ENCODE peak calls at places on chromosomes 12 and 14, in eight cellular contexts. G is fibroblast of lung, I is stomach, O is PC-9, A is endothelial cell of umbilical vein, N is body of pancreas, T is uterus, D is RWPE1. X is an unnamed sample.

GRCh38 chr14:95011449-95012020 is 145.8 kb downstream of the DICER1 start:
- DNase-seq in N (no peak), T (no peak), D (no peak), A (no peak), G (no peak), O (no peak), I (no peak), X (no peak)

GRCh38 chr14:98069712-98070133 is 1202.3 kb downstream of the BCL11B start:
- DNase-seq in G (no peak), I (no peak), T (no peak), O (peak; percentile 45), A (no peak), D (peak; percentile 87), N (peak; percentile 14), X (peak; percentile 41)

GRCh38 chr14:96949594-96949993 is 152.4 kb downstream of the VRK1 start:
- DNase-seq in I (no peak), G (no peak), D (no peak), N (no peak), O (no peak), T (no peak), A (no peak), X (no peak)

GRCh38 chr14:21307641-21308040 is 27.8 kb downstream of the RPGRIP1 start:
- DNase-seq in I (no peak), O (no peak), G (no peak), N (no peak), A (no peak), T (no peak), D (no peak), X (no peak)

GRCh38 chr14:63179383-63179782 is 24.9 kb upstream of the RHOJ start:
- DNase-seq in N (no peak), G (no peak), D (no peak), I (no peak), A (peak; percentile 61), O (no peak), T (no peak), X (no peak)

GRCh38 chr12:116381744-116382455 is 104.4 kb upstream of the MED13L start:
- DNase-seq in D (peak; percentile 81), N (no peak), A (peak; percentile 89), G (peak; percentile 93), O (peak; percentile 77), I (no peak), T (no peak), X (peak; percentile 55)

GRCh38 chr14:44847910-44848309 is 113.8 kb downstream of the KLHL28 start:
- DNase-seq in I (no peak), O (no peak), N (no peak), T (no peak), D (no peak), A (no peak), G (no peak), X (no peak)

GRCh38 chr14:42140001-42140400 is 533.3 kb downstream of the LRFN5 start:
- DNase-seq in O (no peak), I (no peak), G (peak; percentile 8), N (no peak), A (no peak), D (no peak), T (no peak), X (no peak)

GRCh38 chr14:50335989-50336391 is 23.9 kb downstream of the DMAC2L start:
- DNase-seq in N (no peak), A (peak; percentile 79), T (peak; percentile 32), O (no peak), D (no peak), I (no peak), G (peak; percentile 40), X (no peak)

GRCh38 chr12:19694627-19695026 is 255.3 kb downstream of the AEBP2 start:
- DNase-seq in N (no peak), D (no peak), I (no peak), G (peak; percentile 55), T (no peak), O (no peak), A (no peak), X (no peak)

GRCh38 chr12:112342587-112342986 is 39.6 kb downstream of the HECTD4 start:
- DNase-seq in I (no peak), D (no peak), O (no peak), T (no peak), A (no peak), G (no peak), N (no peak), X (no peak)

GRCh38 chr12:52029686-52030085 is 21.6 kb upstream of the NR4A1 start:
- DNase-seq in O (peak; percentile 83), I (peak; percentile 37), G (no peak), T (no peak), A (no peak), N (no peak), D (no peak), X (no peak)

GRCh38 chr12:92468358-92469020 is 234.3 kb upstream of the PLEKHG7 start:
- DNase-seq in D (no peak), I (no peak), N (no peak), O (no peak), T (no peak), A (no peak), G (no peak), X (no peak)

GRCh38 chr12:46492471-46493351 is 120.1 kb upstream of the SLC38A2 start:
- DNase-seq in I (no peak), N (peak; percentile 26), T (no peak), A (peak; percentile 93), D (peak; percentile 70), O (peak; percentile 88), G (peak; percentile 92), X (no peak)

GRCh38 chr12:69027411-69027811 is 94.4 kb upstream of the CPM start:
- DNase-seq in O (peak; percentile 57), A (peak; percentile 52), D (no peak), G (peak; percentile 9), I (no peak), N (no peak), T (no peak), X (no peak)

GRCh38 chr12:13203028-13203922 is 6.7 kb downstream of the EMP1 start:
- DNase-seq in N (no peak), T (peak; percentile 79), G (no peak), D (no peak), O (no peak), I (no peak), A (peak; percentile 46), X (no peak)
- TF ChIP-seq CTCF in N (no peak), T (peak; percentile 40), G (peak; percentile 6), D (no peak), O (no peak), I (no peak), A (peak; percentile 28), X (no peak)

DNA sequence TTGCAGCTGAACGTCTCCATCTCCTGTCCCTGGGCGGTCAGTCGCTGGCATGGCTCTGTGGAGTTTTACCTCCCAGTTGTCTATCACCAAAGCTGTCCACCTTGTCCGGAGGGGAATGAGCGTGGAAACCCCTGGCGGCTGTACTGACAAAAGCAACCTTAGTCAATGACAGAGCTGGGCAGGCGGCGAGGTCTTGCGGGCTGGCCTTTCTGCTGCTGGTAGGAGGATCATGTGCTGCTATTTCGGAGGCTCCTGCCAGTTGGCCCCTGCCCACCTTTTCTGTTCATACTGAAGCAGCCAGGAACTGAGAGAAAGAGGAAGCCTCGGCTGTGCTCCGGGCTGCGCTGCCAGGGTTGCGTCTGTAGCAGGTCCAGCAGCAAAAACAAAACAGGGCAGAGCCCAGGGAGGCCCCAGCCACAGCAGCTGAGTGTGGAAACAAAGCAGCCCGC is 57.7 kb downstream of the HMGA2 start:
- DNase-seq in O (no peak), G (peak; percentile 90), T (peak; percentile 75), D (no peak), A (peak; percentile 91), I (peak; percentile 75), N (peak; percentile 58), X (no peak)
- TF ChIP-seq CTCF in O (no peak), G (peak; percentile 40), T (peak; percentile 27), D (no peak), A (peak; percentile 32), I (no peak), N (no peak), X (no peak)

GRCh38 chr14:74570696-74571095 is 41.3 kb downstream of the LTBP2 start:
- DNase-seq in G (no peak), N (no peak), D (no peak), A (no peak), I (no peak), O (no peak), T (no peak), X (no peak)

GRCh38 chr14:74572829-74573360 is 39.1 kb downstream of the LTBP2 start:
- DNase-seq in I (no peak), A (peak; percentile 43), G (peak; percentile 52), O (peak; percentile 84), D (no peak), N (no peak), T (no peak), X (no peak)

GRCh38 chr14:74571901-74572828 is 39.9 kb downstream of the LTBP2 start:
- DNase-seq in A (peak; percentile 88), G (peak; percentile 98), D (peak; percentile 80), N (no peak), I (no peak), T (peak; percentile 55), O (peak; percentile 100), X (peak; percentile 65)

GRCh38 chr14:74569826-74570591 is 42.0 kb downstream of the LTBP2 start:
- DNase-seq in I (no peak), T (no peak), G (peak; percentile 76), O (peak; percentile 85), N (no peak), A (peak; percentile 71), D (peak; percentile 84), X (no peak)

GRCh38 chr14:74571441-74571841 is 40.6 kb downstream of the LTBP2 start:
- DNase-seq in O (peak; percentile 61), G (peak; percentile 64), N (no peak), D (no peak), I (no peak), T (no peak), A (no peak), X (no peak)
- TF ChIP-seq CTCF in O (no peak), G (no peak), N (no peak), D (no peak), I (no peak), T (no peak), A (no peak), X (no peak)

GRCh38 chr12:54355104-54355815 is 9.0 kb downstream of the GPR84 start:
- DNase-seq in D (no peak), T (no peak), A (no peak), N (no peak), I (no peak), G (no peak), O (no peak), X (no peak)
- TF ChIP-seq CTCF in D (no peak), T (no peak), A (no peak), N (no peak), I (no peak), G (no peak), O (no peak), X (no peak)